ENCODE peak calls at places on chromosome 12, in five cellular contexts. One of them, this sample, is unnamed.

GRCh38 chr12:108449478-108449877 is 65.6 kb upstream of the FICD start:
- DNase-seq in HepG2: no peak
- DNase-seq in GM12878: no peak
- DNase-seq in H1: no peak
- DNase-seq in NT2/D1: no peak
- DNase-seq in this sample: no peak

GRCh38 chr12:78210894-78211302 is 380.2 kb downstream of the NAV3 start:
- DNase-seq in HepG2: no peak
- DNase-seq in GM12878: no peak
- DNase-seq in H1: no peak
- DNase-seq in NT2/D1: no peak
- DNase-seq in this sample: no peak

GRCh38 chr12:3536096-3536875 is 45.3 kb downstream of the PRMT8 start:
- DNase-seq in HepG2: no peak
- DNase-seq in GM12878: no peak
- DNase-seq in H1: no peak
- DNase-seq in NT2/D1: no peak
- DNase-seq in this sample: no peak

GRCh38 chr12:102120886-102121285 is 903 bp downstream of the PARPBP start:
- DNase-seq in HepG2: peak
- DNase-seq in GM12878: no peak
- DNase-seq in H1: no peak
- DNase-seq in NT2/D1: no peak
- DNase-seq in this sample: peak

GRCh38 chr12:125525879-125526278 is 460.6 kb downstream of the AACS start:
- DNase-seq in HepG2: no peak
- DNase-seq in GM12878: no peak
- DNase-seq in H1: no peak
- DNase-seq in NT2/D1: no peak
- DNase-seq in this sample: no peak

GRCh38 chr12:27595231-27595642 is 71.2 kb downstream of the PPFIBP1 start:
- DNase-seq in HepG2: peak
- DNase-seq in GM12878: no peak
- DNase-seq in H1: no peak
- DNase-seq in NT2/D1: peak
- DNase-seq in this sample: no peak

GRCh38 chr12:52310622-52311281 is 10.4 kb downstream of the KRT83 start:
- DNase-seq in HepG2: no peak
- DNase-seq in GM12878: no peak
- DNase-seq in H1: no peak
- DNase-seq in NT2/D1: no peak
- DNase-seq in this sample: no peak

GRCh38 chr12:946656-947055 is 2.8 kb downstream of the RAD52 start:
- DNase-seq in HepG2: no peak
- DNase-seq in GM12878: peak
- DNase-seq in H1: no peak
- DNase-seq in NT2/D1: no peak
- DNase-seq in this sample: no peak

GRCh38 chr12:30725739-30726138 is 29.0 kb downstream of the CAPRIN2 start:
- DNase-seq in HepG2: no peak
- DNase-seq in GM12878: no peak
- DNase-seq in H1: no peak
- DNase-seq in NT2/D1: no peak
- DNase-seq in this sample: no peak

GRCh38 chr12:79547735-79548347 is 142.9 kb downstream of the PAWR start:
- DNase-seq in HepG2: peak
- DNase-seq in GM12878: peak
- DNase-seq in H1: peak
- DNase-seq in NT2/D1: peak
- DNase-seq in this sample: peak

GRCh38 chr12:129657179-129657578 is 246.6 kb downstream of the TMEM132D start:
- DNase-seq in HepG2: no peak
- DNase-seq in GM12878: no peak
- DNase-seq in H1: no peak
- DNase-seq in NT2/D1: peak
- DNase-seq in this sample: no peak

GRCh38 chr12:22670762-22671161 is 45.8 kb downstream of the ETNK1 start:
- DNase-seq in HepG2: no peak
- DNase-seq in GM12878: no peak
- DNase-seq in H1: no peak
- DNase-seq in NT2/D1: no peak
- DNase-seq in this sample: no peak

GRCh38 chr12:130335517-130336392 is 1.9 kb upstream of the PIWIL1 start:
- DNase-seq in HepG2: peak
- DNase-seq in GM12878: peak
- DNase-seq in H1: no peak
- DNase-seq in NT2/D1: peak
- DNase-seq in this sample: peak

GRCh38 chr12:30769802-30770201 is 15.1 kb upstream of the CAPRIN2 start:
- DNase-seq in HepG2: no peak
- DNase-seq in GM12878: no peak
- DNase-seq in H1: no peak
- DNase-seq in NT2/D1: no peak
- DNase-seq in this sample: no peak

GRCh38 chr12:92369643-92370042 is 224.0 kb upstream of the BTG1 start:
- DNase-seq in HepG2: no peak
- DNase-seq in GM12878: no peak
- DNase-seq in H1: no peak
- DNase-seq in NT2/D1: no peak
- DNase-seq in this sample: no peak

GRCh38 chr12:57063991-57064725 is 14.2 kb upstream of the MYO1A start:
- DNase-seq in HepG2: no peak
- DNase-seq in GM12878: peak
- DNase-seq in H1: no peak
- DNase-seq in NT2/D1: no peak
- DNase-seq in this sample: no peak

GRCh38 chr12:106840217-106840616 is 65.7 kb downstream of the RIC8B start:
- DNase-seq in HepG2: peak
- DNase-seq in GM12878: no peak
- DNase-seq in H1: no peak
- DNase-seq in NT2/D1: no peak
- DNase-seq in this sample: peak

GRCh38 chr12:2169964-2170363 is 117.2 kb downstream of the CACNA1C start:
- DNase-seq in HepG2: no peak
- DNase-seq in GM12878: no peak
- DNase-seq in H1: no peak
- DNase-seq in NT2/D1: no peak
- DNase-seq in this sample: no peak

GRCh38 chr12:117213295-117213808 is 23.1 kb upstream of the FBXO21 start:
- DNase-seq in HepG2: no peak
- DNase-seq in GM12878: no peak
- DNase-seq in H1: no peak
- DNase-seq in NT2/D1: no peak
- DNase-seq in this sample: no peak

GRCh38 chr12:116592116-116592637 is 33.0 kb downstream of the MAP1LC3B2 start:
- DNase-seq in HepG2: no peak
- DNase-seq in GM12878: no peak
- DNase-seq in H1: no peak
- DNase-seq in NT2/D1: no peak
- DNase-seq in this sample: no peak

GRCh38 chr12:47085815-47086252 is 6.1 kb upstream of the AMIGO2 start:
- DNase-seq in HepG2: peak
- DNase-seq in GM12878: no peak
- DNase-seq in H1: no peak
- DNase-seq in NT2/D1: no peak
- DNase-seq in this sample: no peak

GRCh38 chr12:57852195-57852594 is 5.7 kb upstream of the CTDSP2 start:
- DNase-seq in HepG2: no peak
- DNase-seq in GM12878: no peak
- DNase-seq in H1: no peak
- DNase-seq in NT2/D1: no peak
- DNase-seq in this sample: no peak

GRCh38 chr12:120529641-120530314 is 820 bp upstream of the COQ5 start:
- DNase-seq in HepG2: peak
- DNase-seq in GM12878: no peak
- DNase-seq in H1: no peak
- DNase-seq in NT2/D1: no peak
- DNase-seq in this sample: peak

GRCh38 chr12:47734725-47735480 is 9.6 kb upstream of the ENDOU start:
- DNase-seq in HepG2: no peak
- DNase-seq in GM12878: no peak
- DNase-seq in H1: no peak
- DNase-seq in NT2/D1: no peak
- DNase-seq in this sample: no peak

GRCh38 chr12:76444408-76444984 is 96.3 kb upstream of the BBS10 start:
- DNase-seq in HepG2: no peak
- DNase-seq in GM12878: no peak
- DNase-seq in H1: no peak
- DNase-seq in NT2/D1: no peak
- DNase-seq in this sample: no peak

GRCh38 chr12:112705037-112705632 is 86.4 kb upstream of the RPH3A start:
- DNase-seq in HepG2: no peak
- DNase-seq in GM12878: no peak
- DNase-seq in H1: no peak
- DNase-seq in NT2/D1: peak
- DNase-seq in this sample: no peak

GRCh38 chr12:75890141-75890540 is 141.4 kb downstream of the PHLDA1 start:
- DNase-seq in HepG2: no peak
- DNase-seq in GM12878: no peak
- DNase-seq in H1: no peak
- DNase-seq in NT2/D1: no peak
- DNase-seq in this sample: no peak

GRCh38 chr12:93989913-93990312 is 158.5 kb upstream of the PLXNC1 start:
- DNase-seq in HepG2: no peak
- DNase-seq in GM12878: no peak
- DNase-seq in H1: no peak
- DNase-seq in NT2/D1: no peak
- DNase-seq in this sample: no peak

GRCh38 chr12:46676797-46677520 is 148.8 kb downstream of the SLC38A4 start:
- DNase-seq in HepG2: no peak
- DNase-seq in GM12878: no peak
- DNase-seq in H1: no peak
- DNase-seq in NT2/D1: no peak
- DNase-seq in this sample: no peak

GRCh38 chr12:14892726-14893442 is 7.2 kb upstream of the MGP start:
- DNase-seq in HepG2: peak
- DNase-seq in GM12878: no peak
- DNase-seq in H1: no peak
- DNase-seq in NT2/D1: no peak
- DNase-seq in this sample: no peak

GRCh38 chr12:20189767-20190166 is 178.6 kb upstream of the PDE3A start:
- DNase-seq in HepG2: no peak
- DNase-seq in GM12878: no peak
- DNase-seq in H1: no peak
- DNase-seq in NT2/D1: no peak
- DNase-seq in this sample: no peak

GRCh38 chr12:20196767-20197166 is 171.6 kb upstream of the PDE3A start:
- DNase-seq in HepG2: no peak
- DNase-seq in GM12878: no peak
- DNase-seq in H1: no peak
- DNase-seq in NT2/D1: no peak
- DNase-seq in this sample: no peak

GRCh38 chr12:20188930-20189653 is 179.2 kb upstream of the PDE3A start:
- DNase-seq in HepG2: peak
- DNase-seq in GM12878: no peak
- DNase-seq in H1: no peak
- DNase-seq in NT2/D1: no peak
- DNase-seq in this sample: no peak

GRCh38 chr12:20199780-20200179 is 168.6 kb upstream of the PDE3A start:
- DNase-seq in HepG2: no peak
- DNase-seq in GM12878: no peak
- DNase-seq in H1: no peak
- DNase-seq in NT2/D1: no peak
- DNase-seq in this sample: no peak

DNA sequence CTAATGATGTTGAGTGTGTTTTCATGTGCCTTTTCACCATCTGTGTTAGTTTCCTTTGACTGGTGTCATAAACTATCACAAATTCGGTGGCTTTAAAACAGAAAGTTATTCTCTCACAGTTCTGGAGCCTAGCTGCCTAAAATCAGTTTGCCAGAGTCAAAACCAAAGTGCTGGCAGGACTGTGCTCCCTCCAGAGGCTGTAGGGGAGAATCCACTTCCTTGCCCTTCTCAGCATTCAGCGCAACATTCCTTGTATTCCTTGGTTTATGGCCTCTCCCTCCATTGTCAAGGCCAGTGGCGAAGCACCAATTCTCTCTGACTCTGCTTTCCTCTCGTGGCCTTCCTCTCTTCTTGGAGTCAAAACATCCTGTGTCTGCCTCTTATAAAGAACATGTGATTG is 174.2 kb upstream of the PDE3A start:
- DNase-seq in HepG2: no peak
- DNase-seq in GM12878: no peak
- DNase-seq in H1: peak
- DNase-seq in NT2/D1: peak
- DNase-seq in this sample: peak
- TF ChIP-seq SUZ12 in HepG2: no peak
- TF ChIP-seq SUZ12 in GM12878: no peak
- TF ChIP-seq SUZ12 in H1: no peak
- TF ChIP-seq SUZ12 in NT2/D1: no peak
- TF ChIP-seq SUZ12 in this sample: no peak

DNA sequence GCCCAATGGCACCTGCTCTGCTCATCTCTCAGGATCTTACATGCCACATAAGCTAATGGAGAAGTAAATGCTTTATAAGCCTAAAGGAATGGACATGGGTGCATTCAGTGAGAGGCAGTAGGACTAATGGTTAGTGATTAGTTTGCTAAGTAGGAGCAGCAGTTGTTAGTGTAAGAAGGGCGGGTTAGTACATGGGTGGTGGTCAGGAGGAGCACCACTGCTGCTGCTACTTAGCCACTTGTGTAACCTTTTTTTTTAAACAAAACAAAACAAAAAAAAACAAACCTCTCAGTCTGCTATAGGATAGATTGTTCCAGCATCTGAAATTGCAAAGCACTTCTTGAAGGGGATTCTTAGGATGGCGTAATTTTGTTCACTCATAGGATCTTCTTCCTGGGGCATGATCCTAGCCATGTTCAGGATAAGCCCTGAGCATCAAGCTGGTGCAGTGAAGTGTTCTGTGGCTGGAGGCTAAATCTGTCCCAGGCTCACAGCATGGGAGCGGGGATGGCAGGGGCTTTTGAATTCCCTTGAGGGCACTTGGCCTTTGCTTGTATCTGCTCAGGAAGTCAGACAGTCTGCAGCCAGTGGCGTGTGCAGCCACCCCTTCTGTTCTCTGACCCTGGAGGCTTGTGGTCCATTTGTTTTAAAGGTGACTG is 63.6 kb downstream of the CHST11 start:
- DNase-seq in HepG2: no peak
- DNase-seq in GM12878: peak
- DNase-seq in H1: no peak
- DNase-seq in NT2/D1: no peak
- DNase-seq in this sample: no peak
- TF ChIP-seq SUZ12 in HepG2: no peak
- TF ChIP-seq SUZ12 in GM12878: no peak
- TF ChIP-seq SUZ12 in H1: no peak
- TF ChIP-seq SUZ12 in NT2/D1: no peak
- TF ChIP-seq SUZ12 in this sample: no peak

GRCh38 chr12:40831916-40832315 is 139.7 kb downstream of the CNTN1 start:
- DNase-seq in HepG2: no peak
- DNase-seq in GM12878: no peak
- DNase-seq in H1: no peak
- DNase-seq in NT2/D1: no peak
- DNase-seq in this sample: no peak
- TF ChIP-seq SUZ12 in HepG2: no peak
- TF ChIP-seq SUZ12 in GM12878: no peak
- TF ChIP-seq SUZ12 in H1: no peak
- TF ChIP-seq SUZ12 in NT2/D1: no peak
- TF ChIP-seq SUZ12 in this sample: no peak

GRCh38 chr12:11991604-11992003 is 79.1 kb upstream of the BCL2L14 start:
- DNase-seq in HepG2: no peak
- DNase-seq in GM12878: no peak
- DNase-seq in H1: no peak
- DNase-seq in NT2/D1: no peak
- DNase-seq in this sample: no peak
- TF ChIP-seq SUZ12 in HepG2: no peak
- TF ChIP-seq SUZ12 in GM12878: no peak
- TF ChIP-seq SUZ12 in H1: no peak
- TF ChIP-seq SUZ12 in NT2/D1: no peak
- TF ChIP-seq SUZ12 in this sample: no peak